ENCODE peak calls at places on chromosomes 13 and 19, in seven cellular contexts. One of them, this sample, is unnamed.

GRCh38 chr19:28406966-28407365 is 806.0 kb downstream of the UQCRFS1 start:
- DNase-seq in NCI-H524 treated with DMSO at 0.1 percent for 48 hours: no peak
- DNase-seq in A549: no peak
- DNase-seq in HepG2: no peak
- DNase-seq in glutamatergic neuron: no peak
- DNase-seq in NCI-H2081: no peak
- DNase-seq in B cell: no peak
- DNase-seq in this sample: no peak

GRCh38 chr13:72820156-72820897 is 38.4 kb downstream of the PIBF1 start:
- DNase-seq in NCI-H524 treated with DMSO at 0.1 percent for 48 hours: no peak
- DNase-seq in A549: no peak
- DNase-seq in HepG2: no peak
- DNase-seq in glutamatergic neuron: no peak
- DNase-seq in NCI-H2081: no peak
- DNase-seq in B cell: no peak
- DNase-seq in this sample: peak

GRCh38 chr19:55146078-55146647 is 2.8 kb downstream of the TNNT1 start:
- DNase-seq in NCI-H524 treated with DMSO at 0.1 percent for 48 hours: no peak
- DNase-seq in A549: peak
- DNase-seq in HepG2: no peak
- DNase-seq in glutamatergic neuron: no peak
- DNase-seq in NCI-H2081: no peak
- DNase-seq in B cell: peak
- DNase-seq in this sample: no peak

GRCh38 chr19:42284641-42285341 is 15.7 kb downstream of the CIC start:
- DNase-seq in NCI-H524 treated with DMSO at 0.1 percent for 48 hours: no peak
- DNase-seq in A549: no peak
- DNase-seq in HepG2: no peak
- DNase-seq in glutamatergic neuron: no peak
- DNase-seq in NCI-H2081: no peak
- DNase-seq in B cell: peak
- DNase-seq in this sample: no peak

GRCh38 chr19:55525289-55526101 is 11.4 kb downstream of the SBK2 start:
- DNase-seq in NCI-H524 treated with DMSO at 0.1 percent for 48 hours: no peak
- DNase-seq in A549: no peak
- DNase-seq in HepG2: no peak
- DNase-seq in glutamatergic neuron: no peak
- DNase-seq in NCI-H2081: no peak
- DNase-seq in B cell: no peak
- DNase-seq in this sample: no peak

GRCh38 chr13:82647540-82647939 is 1234.7 kb downstream of the SLITRK1 start:
- DNase-seq in NCI-H524 treated with DMSO at 0.1 percent for 48 hours: no peak
- DNase-seq in A549: no peak
- DNase-seq in HepG2: no peak
- DNase-seq in glutamatergic neuron: no peak
- DNase-seq in NCI-H2081: no peak
- DNase-seq in B cell: no peak
- DNase-seq in this sample: no peak

GRCh38 chr13:109616021-109616420 is 170.4 kb downstream of the IRS2 start:
- DNase-seq in NCI-H524 treated with DMSO at 0.1 percent for 48 hours: no peak
- DNase-seq in A549: no peak
- DNase-seq in HepG2: no peak
- DNase-seq in glutamatergic neuron: no peak
- DNase-seq in NCI-H2081: no peak
- DNase-seq in B cell: no peak
- DNase-seq in this sample: no peak

GRCh38 chr13:95206116-95206515 is 95.1 kb downstream of the ABCC4 start:
- DNase-seq in NCI-H524 treated with DMSO at 0.1 percent for 48 hours: no peak
- DNase-seq in A549: no peak
- DNase-seq in HepG2: no peak
- DNase-seq in glutamatergic neuron: no peak
- DNase-seq in NCI-H2081: no peak
- DNase-seq in B cell: no peak
- DNase-seq in this sample: no peak

GRCh38 chr19:58570770-58571574 is 2.2 kb downstream of the MZF1 start:
- DNase-seq in NCI-H524 treated with DMSO at 0.1 percent for 48 hours: no peak
- DNase-seq in A549: no peak
- DNase-seq in HepG2: no peak
- DNase-seq in glutamatergic neuron: no peak
- DNase-seq in NCI-H2081: no peak
- DNase-seq in B cell: no peak
- DNase-seq in this sample: no peak

GRCh38 chr19:14002571-14003278 is 3.4 kb downstream of the RFX1 start:
- DNase-seq in NCI-H524 treated with DMSO at 0.1 percent for 48 hours: no peak
- DNase-seq in A549: no peak
- DNase-seq in HepG2: no peak
- DNase-seq in glutamatergic neuron: no peak
- DNase-seq in NCI-H2081: no peak
- DNase-seq in B cell: peak
- DNase-seq in this sample: no peak

GRCh38 chr13:75226755-75227435 is 255.1 kb downstream of the TBC1D4 start:
- DNase-seq in NCI-H524 treated with DMSO at 0.1 percent for 48 hours: no peak
- DNase-seq in A549: peak
- DNase-seq in HepG2: no peak
- DNase-seq in glutamatergic neuron: no peak
- DNase-seq in NCI-H2081: no peak
- DNase-seq in B cell: no peak
- DNase-seq in this sample: peak

GRCh38 chr13:113915012-113915763 is 51.3 kb upstream of the GAS6 start:
- DNase-seq in NCI-H524 treated with DMSO at 0.1 percent for 48 hours: no peak
- DNase-seq in A549: no peak
- DNase-seq in HepG2: no peak
- DNase-seq in glutamatergic neuron: no peak
- DNase-seq in NCI-H2081: no peak
- DNase-seq in B cell: no peak
- DNase-seq in this sample: no peak

GRCh38 chr13:40023608-40024577 is 368.4 kb downstream of the COG6 start:
- DNase-seq in NCI-H524 treated with DMSO at 0.1 percent for 48 hours: no peak
- DNase-seq in A549: no peak
- DNase-seq in HepG2: no peak
- DNase-seq in glutamatergic neuron: no peak
- DNase-seq in NCI-H2081: no peak
- DNase-seq in B cell: no peak
- DNase-seq in this sample: no peak

This sample was measured in non-pigmented ciliary epithelial cell.